ENCODE peak calls at places on chromosomes 13 and 19, in six cellular contexts. N is heart right ventricle, Z is MM.1S, T is ascending aorta, F is upper lobe of right lung, D is heart left ventricle. L is an unnamed sample. For H3K27me3, the result is how much of the 10 kb centered on the place peaks cover.

GRCh38 chr13:49616688-49617065 is 11.6 kb upstream of the ARL11 start:
- DNase-seq in N (no peak), Z (no peak), T (no peak), F (no peak), D (no peak), L (no peak)

GRCh38 chr13:97284558-97284957 is 62.4 kb downstream of the MBNL2 start:
- DNase-seq in N (no peak), Z (no peak), T (no peak), F (no peak), D (no peak), L (no peak)

GRCh38 chr13:95641961-95642621 is 2.4 kb downstream of the DZIP1 start:
- DNase-seq in N (peak), Z (no peak), T (peak), F (peak), D (peak), L (no peak)

GRCh38 chr13:29573190-29573589 is 22.3 kb downstream of the SLC7A1 start:
- DNase-seq in N (no peak), Z (no peak), T (no peak), F (no peak), D (peak), L (no peak)

GRCh38 chr19:31350693-31351211 is 1.5 kb upstream of the TSHZ3 start:
- DNase-seq in N (peak), Z (no peak), T (peak), F (peak), D (peak), L (no peak)

GRCh38 chr13:97495678-97496077 is 61.7 kb downstream of the RAP2A start:
- DNase-seq in N (no peak), Z (no peak), T (no peak), F (no peak), D (no peak), L (no peak)

GRCh38 chr13:33917135-33917534 is 99.2 kb downstream of the RFC3 start:
- DNase-seq in N (no peak), Z (no peak), T (no peak), F (no peak), D (no peak), L (no peak)

GRCh38 chr19:34428549-34429285 is 536 bp downstream of the UBA2 start:
- DNase-seq in N (peak), Z (peak), T (peak), F (no peak), D (peak), L (no peak)

GRCh38 chr19:6720369-6721112 is at the start of gene C3:
- DNase-seq in N (no peak), Z (no peak), T (peak), F (peak), D (peak), L (no peak)

GRCh38 chr13:66805657-66806056 is 424.5 kb downstream of the PCDH9 start:
- DNase-seq in N (no peak), Z (no peak), T (no peak), F (no peak), D (peak), L (no peak)

GRCh38 chr13:101942038-101942437 is 459.8 kb downstream of the FGF14 start:
- DNase-seq in N (no peak), Z (peak), T (no peak), F (no peak), D (peak), L (no peak)

DNA sequence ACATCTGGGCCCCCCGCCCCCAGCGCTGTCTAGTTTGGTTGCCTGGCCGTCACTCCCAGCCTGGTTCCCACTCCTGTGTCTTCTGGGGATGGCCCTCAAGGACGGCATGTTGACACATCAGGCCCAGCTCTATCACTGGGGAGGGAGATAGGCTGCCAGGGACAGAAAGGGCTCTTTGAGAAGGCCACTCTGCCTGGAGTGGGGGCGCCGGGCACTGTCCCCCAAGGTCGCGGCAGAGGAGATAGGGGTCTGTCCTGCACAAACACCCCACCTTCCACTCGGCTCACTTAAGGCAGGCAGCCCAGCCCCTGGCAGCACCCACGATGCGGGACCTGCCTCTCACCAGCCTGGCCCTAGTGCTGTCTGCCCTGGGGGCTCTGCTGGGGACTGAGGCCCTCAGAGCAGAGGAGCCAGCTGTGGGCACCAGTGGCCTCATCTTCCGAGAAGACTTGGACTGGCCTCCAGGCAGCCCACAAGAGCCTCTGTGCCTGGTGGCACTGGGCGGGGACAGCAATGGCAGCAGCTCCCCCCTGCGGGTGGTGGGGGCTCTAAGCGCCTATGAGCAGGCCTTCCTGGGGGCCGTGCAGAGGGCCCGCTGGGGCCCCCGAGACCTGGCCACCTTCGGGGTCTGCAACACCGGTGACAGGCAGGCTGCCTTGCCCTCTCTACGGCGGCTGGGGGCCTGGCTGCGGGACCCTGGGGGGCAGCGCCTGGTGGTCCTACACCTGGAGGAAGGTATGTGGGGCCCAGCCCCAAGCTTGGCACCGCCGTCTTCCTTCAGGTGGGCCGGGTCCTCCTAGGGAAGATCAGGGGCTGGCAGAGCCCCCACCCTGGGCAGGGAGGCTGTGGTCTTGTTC is at the start of gene AMH:
- DNase-seq in N (no peak), Z (no peak), T (no peak), F (no peak), D (no peak), L (no peak)
- H3K27me3 ChIP-seq in N (under half), Z (under half), T (under half), F (half or more), D (under half), L (under half)

GRCh38 chr13:25901460-25902376 is 150.1 kb downstream of the SHISA2 start:
- DNase-seq in N (no peak), Z (no peak), T (no peak), F (no peak), D (no peak), L (no peak)
- TF ChIP-seq CTCF in N (no peak), Z (no peak), T (no peak), F (no peak), D (no peak), L (no peak)

DNA sequence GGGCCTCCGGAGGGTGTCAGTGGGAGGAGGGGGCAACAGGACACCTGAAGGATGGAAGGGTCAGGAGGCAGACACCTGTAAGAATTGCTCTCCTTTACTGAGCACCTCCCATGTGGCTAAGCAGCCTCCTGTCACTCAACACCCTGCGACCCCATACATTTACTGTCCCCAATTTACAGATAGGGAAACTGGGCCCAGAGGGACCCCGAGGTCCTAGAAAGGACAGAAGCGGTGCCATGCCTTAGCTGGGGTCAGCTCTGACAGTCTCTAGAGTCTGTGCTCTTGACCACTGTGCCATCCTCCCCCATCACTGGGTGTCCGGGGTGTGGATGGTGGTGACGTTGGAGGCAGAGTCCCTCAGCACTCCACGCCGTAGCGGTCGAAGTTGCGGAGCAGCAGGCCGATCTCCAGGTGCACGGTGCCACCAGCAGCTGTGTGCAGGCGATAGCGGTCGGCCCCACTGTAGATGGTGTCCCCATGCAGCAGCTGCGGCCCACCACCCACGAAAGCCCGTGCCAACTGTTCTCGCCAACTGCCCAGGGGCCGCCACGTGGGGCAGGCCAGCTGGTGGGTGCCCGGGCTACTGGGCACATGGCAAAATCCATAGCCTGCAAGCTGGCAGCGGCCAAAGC is 737 bp upstream of the TGFB1 start:
- DNase-seq in N (peak), Z (no peak), T (no peak), F (no peak), D (no peak), L (no peak)
- H3K4me3 ChIP-seq in N (peak), Z (peak), T (peak), F (peak), D (peak), L (peak)

DNA sequence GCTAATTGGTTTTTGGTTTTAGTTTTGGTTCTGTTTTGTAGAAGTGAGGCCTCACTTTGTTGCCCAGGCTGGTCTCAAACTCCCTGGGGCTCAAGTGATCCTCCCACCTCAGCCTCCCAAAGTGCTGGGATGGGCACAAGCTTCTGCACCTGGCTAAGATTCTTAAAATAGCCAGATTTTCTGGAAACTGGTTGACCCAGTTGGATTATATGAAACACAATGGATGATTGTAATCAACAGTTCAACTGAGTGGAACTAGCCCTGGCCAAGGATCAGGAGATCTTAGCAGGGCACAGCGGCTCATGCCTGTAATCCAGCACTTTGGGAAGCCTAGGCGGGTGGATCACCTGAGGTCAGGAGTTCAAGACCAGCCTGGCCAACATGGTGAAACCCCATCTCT is 29.6 kb upstream of the MRI1 start:
- DNase-seq in N (no peak), Z (no peak), T (no peak), F (no peak), D (no peak), L (no peak)
- H3K27me3 ChIP-seq in N (under half), Z (under half), T (under half), F (under half), D (under half), L (under half)

DNA sequence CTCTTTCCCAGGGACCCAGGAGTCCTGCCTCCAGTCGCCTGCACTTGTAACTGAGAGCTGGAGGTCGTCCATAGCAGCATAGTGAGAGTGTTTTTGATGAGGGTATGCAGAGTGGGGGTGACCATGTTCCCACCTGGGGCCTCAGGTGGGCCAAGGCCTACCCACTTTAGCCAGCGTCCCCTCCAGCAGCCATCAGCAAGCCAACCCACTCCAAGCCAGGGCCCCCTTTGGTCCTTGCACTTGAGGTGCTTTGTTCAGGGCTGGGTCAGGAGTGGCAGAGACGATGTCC is 11.9 kb upstream of the SMG9 start:
- DNase-seq in N (no peak), Z (no peak), T (no peak), F (no peak), D (no peak), L (no peak)
- TF ChIP-seq CTCF in N (no peak), Z (no peak), T (no peak), F (no peak), D (no peak), L (no peak)

L was measured in BJ.